ENCODE peak calls at places on chromosome 22, in nine cellular contexts. O is GM23338, N is Panc1, A is HCT116, D is stomach, F is transverse colon, X is SK-N-MC, T is breast epithelium, H is sigmoid colon. S is an unnamed sample.

GRCh38 chr22:22908941-22909604 is 21.5 kb downstream of the IGLL5 start:
- DNase-seq in N (no peak), H (no peak), F (no peak), D (no peak), X (no peak), O (no peak), A (no peak), T (no peak), S (no peak)

GRCh38 chr22:40567106-40567505 is 69.4 kb downstream of the MRTFA start:
- DNase-seq in F (no peak), H (no peak), O (no peak), A (no peak), N (peak; percentile 10), T (no peak), X (no peak), D (no peak), S (no peak)

GRCh38 chr22:47625013-47625385 is 862.5 kb downstream of the TBC1D22A start:
- DNase-seq in D (no peak), F (no peak), X (no peak), O (no peak), N (no peak), T (no peak), H (peak; percentile 36), A (no peak), S (no peak)

GRCh38 chr22:19232620-19233019 is 54.1 kb upstream of the SLC25A1 start:
- DNase-seq in O (no peak), F (no peak), H (no peak), T (no peak), D (no peak), A (no peak), X (no peak), N (no peak), S (no peak)

GRCh38 chr22:24697671-24698082 is 76.8 kb downstream of the PIWIL3 start:
- DNase-seq in X (no peak), D (peak; percentile 79), T (peak; percentile 31), H (no peak), A (no peak), F (peak; percentile 58), N (no peak), O (no peak), S (peak; percentile 79)

GRCh38 chr22:19965771-19966709 is 24.4 kb upstream of the TXNRD2 start:
- DNase-seq in F (no peak), H (no peak), O (peak; percentile 76), N (no peak), A (no peak), T (no peak), X (no peak), D (no peak), S (no peak)

GRCh38 chr22:19801340-19802000 is 40.9 kb downstream of the TBX1 start:
- DNase-seq in D (no peak), H (no peak), A (no peak), N (no peak), T (no peak), O (no peak), X (no peak), F (no peak), S (no peak)

GRCh38 chr22:40121463-40121862 is 56.3 kb upstream of the TNRC6B start:
- DNase-seq in A (no peak), T (no peak), X (no peak), D (peak; percentile 27), O (no peak), H (no peak), N (no peak), F (peak; percentile 36), S (no peak)

GRCh38 chr22:30000566-30000965 is 79.7 kb upstream of the HORMAD2 start:
- DNase-seq in H (no peak), T (no peak), F (no peak), D (no peak), N (no peak), A (no peak), O (no peak), X (no peak), S (no peak)

GRCh38 chr22:49481651-49482399 is 345.8 kb downstream of the BRD1 start:
- DNase-seq in X (no peak), O (no peak), A (no peak), N (no peak), F (no peak), D (no peak), T (no peak), H (no peak), S (no peak)

GRCh38 chr22:23686416-23687024 is 4.3 kb upstream of the RGL4 start:
- DNase-seq in T (no peak), H (no peak), D (peak; percentile 10), N (no peak), A (no peak), O (no peak), F (no peak), X (no peak), S (no peak)

GRCh38 chr22:27223317-27224177 is 566.2 kb downstream of the MIAT start:
- DNase-seq in X (no peak), H (no peak), D (no peak), F (no peak), N (no peak), O (no peak), T (no peak), A (no peak), S (no peak)

GRCh38 chr22:31343235-31344191 is 2.6 kb downstream of the PATZ1 start:
- DNase-seq in N (no peak), X (no peak), O (peak; percentile 92), T (peak; percentile 87), D (peak; percentile 93), F (peak; percentile 81), A (no peak), H (no peak), S (peak; percentile 89)

GRCh38 chr22:49243335-49243734 is 584.3 kb downstream of the BRD1 start:
- DNase-seq in N (no peak), X (no peak), H (no peak), A (no peak), D (no peak), F (no peak), T (peak; percentile 3), O (no peak), S (no peak)

GRCh38 chr22:44242946-44243724 is 62.4 kb downstream of the PARVG start:
- DNase-seq in A (no peak), O (no peak), F (no peak), N (no peak), D (peak; percentile 14), H (no peak), X (no peak), T (no peak), S (no peak)

GRCh38 chr22:25053153-25053805 is 100.8 kb downstream of the KIAA1671 start:
- DNase-seq in H (no peak), F (peak; percentile 65), D (no peak), T (no peak), X (no peak), A (no peak), O (no peak), N (peak; percentile 45), S (no peak)

GRCh38 chr22:36365020-36365411 is 22.8 kb downstream of the MYH9 start:
- DNase-seq in O (no peak), H (peak; percentile 90), T (no peak), D (peak; percentile 65), X (no peak), N (peak; percentile 82), A (peak; percentile 76), F (peak; percentile 75), S (no peak)

GRCh38 chr22:23608583-23608982 is 23.5 kb downstream of the DRICH1 start:
- DNase-seq in A (no peak), D (no peak), H (no peak), O (peak; percentile 73), T (no peak), F (no peak), N (no peak), X (no peak), S (no peak)

GRCh38 chr22:25070870-25071465 is 118.5 kb downstream of the KIAA1671 start:
- DNase-seq in T (no peak), O (no peak), F (no peak), H (no peak), A (no peak), N (no peak), D (no peak), X (no peak), S (no peak)

GRCh38 chr22:23113067-23113846 is 28.5 kb downstream of the RSPH14 start:
- DNase-seq in A (no peak), D (no peak), F (no peak), H (no peak), X (no peak), O (no peak), T (no peak), N (no peak), S (no peak)

GRCh38 chr22:26893034-26893710 is 235.8 kb downstream of the MIAT start:
- DNase-seq in A (no peak), T (no peak), D (no peak), F (no peak), X (no peak), O (peak; percentile 19), N (no peak), H (no peak), S (no peak)

GRCh38 chr22:21937041-21937820 is 15.4 kb downstream of the PPM1F start:
- DNase-seq in A (no peak), D (peak; percentile 62), O (no peak), H (no peak), F (peak; percentile 32), N (no peak), T (peak; percentile 65), X (no peak), S (no peak)

GRCh38 chr22:45429921-45430775 is 16.7 kb downstream of the RIBC2 start:
- DNase-seq in N (no peak), O (no peak), H (peak; percentile 43), A (no peak), X (no peak), D (no peak), F (no peak), T (no peak), S (no peak)

GRCh38 chr22:46539169-46539568 is 1.7 kb upstream of the CELSR1 start:
- DNase-seq in D (no peak), F (no peak), N (no peak), T (no peak), A (no peak), X (no peak), O (no peak), H (no peak), S (peak; percentile 44)
- H3K4me3 ChIP-seq in D (no peak overlapping the region), F (no peak overlapping the region), N (peak overlapping the region; percentile 67), T (peak overlapping the region; percentile 67), A (peak overlapping the region; percentile 57), X (peak overlapping the region; percentile 80), O (peak overlapping the region; percentile 64), H (no peak overlapping the region), S (peak overlapping the region; percentile 53)

GRCh38 chr22:38314992-38315800 is 2.0 kb downstream of the CSNK1E start:
- DNase-seq in H (no peak), X (no peak), D (peak; percentile 36), O (no peak), T (no peak), A (no peak), F (peak; percentile 41), N (no peak), S (peak; percentile 29)
- TF ChIP-seq POLR2AphosphoS5 in H (no peak), X (no peak), D (peak; percentile 51), O (no peak), T (no peak), A (no peak), F (no peak), N (no peak), S (no peak)

GRCh38 chr22:17994424-17995108 is 29.8 kb downstream of the MICAL3 start:
- DNase-seq in N (no peak), A (no peak), H (peak; percentile 14), T (no peak), X (no peak), O (no peak), F (no peak), D (no peak), S (no peak)
- H3K4me3 ChIP-seq in N (no peak overlapping the region), A (no peak overlapping the region), H (no peak overlapping the region), T (no peak overlapping the region), X (no peak overlapping the region), O (no peak overlapping the region), F (no peak overlapping the region), D (no peak overlapping the region), S (no peak overlapping the region)

GRCh38 chr22:41699264-41700104 is at the start of gene MEI1:
- DNase-seq in N (no peak), T (peak; percentile 44), D (peak; percentile 90), F (peak; percentile 85), O (peak; percentile 91), H (peak; percentile 91), A (no peak), X (no peak), S (peak; percentile 60)
- TF ChIP-seq POLR2AphosphoS5 in N (no peak), T (no peak), D (peak; percentile 51), F (no peak), O (peak; percentile 47), H (no peak), A (no peak), X (no peak), S (peak; percentile 86)